ENCODE peak calls at places on chromosomes 16 and 17, in eight cellular contexts. M, H, G, T, R, K, W and V are unnamed samples.

GRCh38 chr17:77427471-77427991 is 286.8 kb downstream of the SEC14L1 start:
- DNase-seq in W (no peak), G (no peak), R (no peak), M (no peak), K (no peak), T (peak; percentile 54), H (peak; percentile 86), V (no peak)

GRCh38 chr17:36928450-36929125 is 8.7 kb upstream of the LHX1 start:
- DNase-seq in M (no peak), K (no peak), R (no peak), H (no peak), G (no peak), W (no peak), T (no peak), V (no peak)

GRCh38 chr17:43020789-43021738 is 1.1 kb downstream of the VAT1 start:
- DNase-seq in H (peak; percentile 70), G (peak; percentile 46), R (no peak), K (no peak), M (no peak), W (no peak), T (peak; percentile 91), V (no peak)

GRCh38 chr16:52578007-52578828 is 31.3 kb upstream of the TOX3 start:
- DNase-seq in K (no peak), M (no peak), T (no peak), G (no peak), R (no peak), W (no peak), H (no peak), V (no peak)

GRCh38 chr17:77036841-77037381 is 103.9 kb upstream of the SEC14L1 start:
- DNase-seq in W (no peak), K (no peak), T (no peak), R (no peak), H (no peak), G (no peak), M (no peak), V (no peak)

GRCh38 chr16:73171901-73172619 is 124.1 kb upstream of the ZFHX3 start:
- DNase-seq in K (no peak), G (no peak), W (no peak), T (no peak), M (no peak), H (no peak), R (no peak), V (no peak)

GRCh38 chr17:44119062-44119461 is 4.4 kb downstream of the HDAC5 start:
- DNase-seq in W (no peak), M (no peak), T (no peak), K (no peak), H (no peak), G (no peak), R (no peak), V (no peak)

GRCh38 chr16:74015953-74016352 is 280.7 kb upstream of the PSMD7 start:
- DNase-seq in W (no peak), R (no peak), T (no peak), M (no peak), K (no peak), G (no peak), H (no peak), V (no peak)

GRCh38 chr17:81043725-81044427 is 8.9 kb downstream of the BAIAP2 start:
- DNase-seq in G (no peak), M (no peak), H (no peak), R (no peak), W (no peak), T (peak; percentile 88), K (no peak), V (no peak)

GRCh38 chr17:2025622-2026309 is 632 bp upstream of the RTN4RL1 start:
- DNase-seq in H (peak; percentile 61), T (peak; percentile 95), R (no peak), W (peak; percentile 21), K (no peak), M (no peak), G (peak; percentile 64), V (no peak)

GRCh38 chr17:74730491-74731346 is 6.3 kb upstream of the RAB37 start:
- DNase-seq in T (no peak), M (no peak), G (no peak), H (no peak), R (no peak), W (no peak), K (no peak), V (no peak)

GRCh38 chr17:21134559-21134958 is 7.8 kb downstream of the DHRS7B start:
- DNase-seq in G (no peak), H (no peak), W (no peak), T (no peak), R (no peak), M (no peak), K (no peak), V (no peak)

GRCh38 chr16:68636818-68637217 is 8.3 kb upstream of the CDH3 start:
- DNase-seq in H (no peak), W (no peak), T (no peak), M (no peak), R (no peak), K (peak; percentile 60), G (no peak), V (no peak)

GRCh38 chr16:81611721-81612120 is 167.1 kb downstream of the CMIP start:
- DNase-seq in H (no peak), T (no peak), M (no peak), K (no peak), G (no peak), R (no peak), W (no peak), V (no peak)

GRCh38 chr16:8848939-8849391 is 19.8 kb downstream of the CARHSP1 start:
- DNase-seq in H (peak; percentile 30), K (no peak), R (no peak), T (peak; percentile 74), W (no peak), G (no peak), M (no peak), V (no peak)

GRCh38 chr16:57809276-57809793 is 7.0 kb upstream of the KIFC3 start:
- DNase-seq in R (no peak), T (no peak), H (no peak), M (no peak), K (no peak), G (no peak), W (no peak), V (no peak)

GRCh38 chr17:81869221-81870154 is 1.6 kb downstream of the ARHGDIA start:
- DNase-seq in H (no peak), K (no peak), T (no peak), W (no peak), G (peak; percentile 65), R (no peak), M (no peak), V (no peak)

GRCh38 chr17:2093349-2093748 is 38.4 kb downstream of the HIC1 start:
- DNase-seq in R (no peak), W (no peak), G (no peak), H (no peak), K (no peak), T (no peak), M (no peak), V (no peak)